ENCODE peak calls at places on chromosomes 6 and 20, in eight cellular contexts. T is brain microvascular endothelial cell, Z is NCI-H524 treated with DMSO at 0.1 percent for 48 hours, M is fibroblast of the aortic adventitia, K is ELF-1, S is MV-4-11, H is RPMI7951, W is KBM-7. I is an unnamed sample.

GRCh38 chr6:121442591-121442990 is 7.1 kb downstream of the GJA1 start:
- DNase-seq in T (no peak), Z (no peak), M (peak), K (no peak), S (no peak), H (peak), W (no peak), I (no peak)

GRCh38 chr20:44761423-44761822 is 15.8 kb downstream of the KCNK15 start:
- DNase-seq in T (no peak), Z (no peak), M (peak), K (no peak), S (no peak), H (no peak), W (no peak), I (peak)

GRCh38 chr20:22699396-22699795 is 115.0 kb upstream of the FOXA2 start:
- DNase-seq in T (no peak), Z (no peak), M (no peak), K (no peak), S (no peak), H (no peak), W (no peak), I (no peak)

GRCh38 chr20:64146301-64146935 is 17.8 kb upstream of the MYT1 start:
- DNase-seq in T (no peak), Z (peak), M (no peak), K (peak), S (no peak), H (no peak), W (no peak), I (no peak)

GRCh38 chr20:38109657-38110524 is 55.2 kb downstream of the TGM2 start:
- DNase-seq in T (peak), Z (no peak), M (peak), K (peak), S (no peak), H (peak), W (no peak), I (peak)

GRCh38 chr6:28944412-28945006 is 20.7 kb upstream of the TRIM27 start:
- DNase-seq in T (peak), Z (peak), M (peak), K (peak), S (peak), H (peak), W (peak), I (peak)

GRCh38 chr6:166556871-166557322 is 29.6 kb downstream of the RAMACL start:
- DNase-seq in T (peak), Z (no peak), M (peak), K (no peak), S (peak), H (peak), W (peak), I (peak)

GRCh38 chr6:53347250-53347920 is 1.4 kb downstream of the ELOVL5 start:
- DNase-seq in T (peak), Z (no peak), M (peak), K (peak), S (peak), H (peak), W (peak), I (no peak)

GRCh38 chr6:79810153-79810806 is 137.1 kb downstream of the ELOVL4 start:
- DNase-seq in T (no peak), Z (peak), M (no peak), K (no peak), S (no peak), H (no peak), W (no peak), I (no peak)

GRCh38 chr6:35044771-35045275 is 96.3 kb downstream of the TCP11 start:
- DNase-seq in T (no peak), Z (peak), M (no peak), K (no peak), S (peak), H (peak), W (peak), I (no peak)

GRCh38 chr6:31538805-31539400 is 2.9 kb downstream of the DDX39B start:
- DNase-seq in T (no peak), Z (no peak), M (no peak), K (no peak), S (no peak), H (no peak), W (no peak), I (no peak)

GRCh38 chr6:37525460-37526357 is 26.0 kb upstream of the CCDC167 start:
- DNase-seq in T (peak), Z (no peak), M (peak), K (peak), S (peak), H (peak), W (no peak), I (no peak)

GRCh38 chr6:34806738-34807453 is 15.0 kb downstream of the BLTP3A start:
- DNase-seq in T (peak), Z (no peak), M (peak), K (no peak), S (no peak), H (peak), W (no peak), I (no peak)

GRCh38 chr6:113630738-113631535 is 226.2 kb upstream of the MARCKS start:
- DNase-seq in T (peak), Z (no peak), M (peak), K (no peak), S (peak), H (peak), W (no peak), I (no peak)

GRCh38 chr6:16319813-16320532 is 81.6 kb downstream of the GMPR start:
- DNase-seq in T (peak), Z (no peak), M (peak), K (peak), S (peak), H (peak), W (peak), I (no peak)

GRCh38 chr6:24477070-24477469 is 12.3 kb downstream of the GPLD1 start:
- DNase-seq in T (no peak), Z (peak), M (no peak), K (no peak), S (no peak), H (no peak), W (no peak), I (no peak)

GRCh38 chr6:28866342-28867077 is 57.3 kb downstream of the TRIM27 start:
- DNase-seq in T (peak), Z (peak), M (peak), K (peak), S (peak), H (peak), W (peak), I (peak)

GRCh38 chr6:44246663-44247337 is at the start of gene HSP90AB1:
- DNase-seq in T (peak), Z (peak), M (peak), K (peak), S (peak), H (peak), W (peak), I (peak)

GRCh38 chr6:42525132-42525531 is 38.7 kb upstream of the UBR2 start:
- DNase-seq in T (no peak), Z (no peak), M (no peak), K (no peak), S (no peak), H (no peak), W (no peak), I (no peak)

GRCh38 chr20:49484180-49485140 is 2.0 kb upstream of the KCNB1 start:
- DNase-seq in T (peak), Z (peak), M (peak), K (peak), S (peak), H (peak), W (peak), I (peak)

GRCh38 chr20:38855356-38855755 is 49.9 kb downstream of the PPP1R16B start:
- DNase-seq in T (no peak), Z (no peak), M (peak), K (no peak), S (no peak), H (peak), W (no peak), I (no peak)

GRCh38 chr6:139679516-139680179 is 305.2 kb upstream of the CITED2 start:
- DNase-seq in T (peak), Z (no peak), M (peak), K (no peak), S (peak), H (no peak), W (no peak), I (no peak)

GRCh38 chr6:157859775-157860504 is 36.9 kb downstream of the SNX9 start:
- DNase-seq in T (no peak), Z (no peak), M (no peak), K (no peak), S (no peak), H (no peak), W (no peak), I (no peak)

GRCh38 chr6:130381459-130382380 is 15.9 kb downstream of the TMEM200A start:
- DNase-seq in T (no peak), Z (peak), M (no peak), K (no peak), S (no peak), H (no peak), W (peak), I (no peak)

GRCh38 chr6:90256698-90257485 is 39.8 kb downstream of the BACH2 start:
- DNase-seq in T (peak), Z (no peak), M (peak), K (no peak), S (no peak), H (peak), W (no peak), I (no peak)

GRCh38 chr6:156464100-156464878 is 312.9 kb upstream of the ARID1B start:
- DNase-seq in T (no peak), Z (no peak), M (no peak), K (no peak), S (no peak), H (no peak), W (no peak), I (no peak)

GRCh38 chr20:30811896-30812671 is 445.4 kb upstream of the DEFB115 start:
- DNase-seq in T (no peak), Z (no peak), M (peak), K (peak), S (peak), H (peak), W (no peak), I (peak)

GRCh38 chr6:2376429-2377355 is 131.3 kb upstream of the GMDS start:
- DNase-seq in T (peak), Z (no peak), M (no peak), K (no peak), S (no peak), H (peak), W (no peak), I (no peak)

GRCh38 chr6:98842489-98843180 is 8.3 kb downstream of the POU3F2 start:
- DNase-seq in T (no peak), Z (no peak), M (no peak), K (peak), S (no peak), H (no peak), W (no peak), I (no peak)

GRCh38 chr20:51487525-51488279 is 54.8 kb downstream of the NFATC2 start:
- DNase-seq in T (peak), Z (no peak), M (peak), K (peak), S (no peak), H (peak), W (no peak), I (no peak)

I was measured in ureter.